ENCODE peak calls at places on chromosomes 4 and X, in ten cellular contexts. Q, M, S, F, P, Y, V, Z, H and U are unnamed samples.
A peak's percentile ranks its signal among the peaks of the same experiment; 100 is the strongest.

GRCh38 chr4:5816101-5816500 is 76.8 kb downstream of the CRMP1 start:
- DNase-seq in Q (no peak), M (no peak), S (no peak), F (no peak), P (no peak), Y (no peak), V (no peak), Z (no peak), H (no peak), U (no peak)

GRCh38 chr4:2923141-2923551 is 40.1 kb downstream of the NOP14 start:
- DNase-seq in Q (no peak), M (no peak), S (no peak), F (no peak), P (no peak), Y (no peak), V (no peak), Z (no peak), H (peak; percentile 25), U (no peak)

GRCh38 chr4:108762559-108763225 is at the start of gene ETNPPL:
- DNase-seq in Q (peak; percentile 85), M (peak; percentile 43), S (no peak), F (peak; percentile 85), P (peak; percentile 36), Y (peak; percentile 18), V (peak; percentile 62), Z (no peak), H (peak; percentile 31), U (no peak)

GRCh38 chrX:6187256-6187655 is 41.4 kb downstream of the NLGN4X start:
- DNase-seq in Q (no peak), M (no peak), S (no peak), F (no peak), P (no peak), Y (no peak), V (no peak), Z (no peak), H (no peak), U (no peak)

GRCh38 chrX:96770315-96770714 is 85.7 kb downstream of the DIAPH2 start:
- DNase-seq in Q (no peak), M (no peak), S (peak; percentile 23), F (peak; percentile 17), P (no peak), Y (no peak), V (no peak), Z (peak; percentile 2), H (no peak), U (no peak)

GRCh38 chr4:44725166-44725565 is 1.2 kb downstream of the GNPDA2 start:
- DNase-seq in Q (no peak), M (no peak), S (no peak), F (peak; percentile 6), P (no peak), Y (no peak), V (no peak), Z (no peak), H (no peak), U (no peak)

GRCh38 chr4:126627255-126627654 is 1005.5 kb upstream of the INTU start:
- DNase-seq in Q (no peak), M (no peak), S (no peak), F (peak; percentile 34), P (no peak), Y (no peak), V (no peak), Z (no peak), H (no peak), U (no peak)

GRCh38 chrX:70422886-70423336 is at the start of gene GDPD2:
- DNase-seq in Q (peak; percentile 59), M (no peak), S (no peak), F (peak; percentile 89), P (no peak), Y (peak; percentile 9), V (no peak), Z (no peak), H (peak; percentile 39), U (no peak)

GRCh38 chrX:72169008-72169728 is 12.4 kb upstream of the PIN4 start:
- DNase-seq in Q (no peak), M (no peak), S (no peak), F (no peak), P (no peak), Y (no peak), V (no peak), Z (no peak), H (no peak), U (no peak)

GRCh38 chrX:10015711-10016515 is 48.8 kb downstream of the CLDN34 start:
- DNase-seq in Q (peak; percentile 51), M (peak; percentile 42), S (peak; percentile 53), F (peak; percentile 65), P (peak; percentile 69), Y (no peak), V (no peak), Z (no peak), H (no peak), U (no peak)

GRCh38 chr4:171650543-171650942 is 162.7 kb upstream of the GALNTL6 start:
- DNase-seq in Q (no peak), M (no peak), S (no peak), F (peak; percentile 19), P (no peak), Y (no peak), V (no peak), Z (no peak), H (no peak), U (no peak)

GRCh38 chr4:24969486-24969885 is 56.6 kb upstream of the CCDC149 start:
- DNase-seq in Q (no peak), M (no peak), S (no peak), F (no peak), P (no peak), Y (no peak), V (no peak), Z (no peak), H (no peak), U (no peak)

GRCh38 chrX:110381216-110381615 is 22.6 kb downstream of the RTL9 start:
- DNase-seq in Q (no peak), M (no peak), S (no peak), F (no peak), P (no peak), Y (no peak), V (no peak), Z (no peak), H (no peak), U (no peak)

GRCh38 chr4:123580981-123581664 is 184.5 kb downstream of the SPRY1 start:
- DNase-seq in Q (no peak), M (no peak), S (peak; percentile 7), F (no peak), P (no peak), Y (no peak), V (no peak), Z (peak; percentile 21), H (no peak), U (no peak)

GRCh38 chrX:25742334-25742733 is 395.8 kb upstream of the MAGEB18 start:
- DNase-seq in Q (no peak), M (no peak), S (no peak), F (no peak), P (no peak), Y (no peak), V (no peak), Z (no peak), H (no peak), U (no peak)

GRCh38 chrX:110409925-110410324 is 51.3 kb downstream of the RTL9 start:
- DNase-seq in Q (no peak), M (no peak), S (no peak), F (no peak), P (no peak), Y (no peak), V (no peak), Z (peak; percentile 53), H (no peak), U (no peak)

GRCh38 chr4:152460488-152460887 is 75.4 kb downstream of the FBXW7 start:
- DNase-seq in Q (no peak), M (no peak), S (peak; percentile 29), F (no peak), P (no peak), Y (peak; percentile 77), V (no peak), Z (no peak), H (no peak), U (no peak)

DNA sequence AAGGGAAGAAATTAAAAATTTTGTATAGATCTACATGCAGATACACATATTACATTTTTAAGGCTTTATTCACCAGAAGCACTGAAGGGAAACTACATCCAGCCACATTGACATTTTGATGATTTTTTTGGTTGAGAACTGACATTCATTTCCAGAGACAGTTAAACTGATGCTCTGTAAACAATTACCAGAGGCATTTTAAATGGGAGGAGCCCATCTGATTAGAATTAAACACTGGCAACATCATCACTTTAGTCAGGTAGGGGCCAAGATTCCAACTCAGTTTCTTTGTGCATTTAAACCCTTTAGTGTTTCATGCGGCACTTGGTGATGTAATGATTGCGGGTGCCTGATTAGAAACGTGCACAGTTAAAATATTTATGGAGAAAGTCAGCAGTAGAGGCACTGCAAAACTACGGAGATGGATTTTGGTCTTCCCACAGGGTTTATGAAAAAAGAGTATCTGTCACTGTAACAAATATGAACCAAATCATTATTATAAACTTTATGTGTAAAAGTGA is 16.1 kb downstream of the TNIP3 start:
- DNase-seq in Q (no peak), M (no peak), S (no peak), F (no peak), P (no peak), Y (no peak), V (no peak), Z (no peak), H (no peak), U (no peak)
- H3K27ac ChIP-seq in Q (no peak overlapping the region), M (no peak overlapping the region), S (no peak overlapping the region), F (no peak overlapping the region), P (no peak overlapping the region), Y (no peak overlapping the region), V (no peak overlapping the region), Z (no peak overlapping the region), H (no peak overlapping the region), U (no peak overlapping the region)

GRCh38 chr4:110978761-110979160 is 355.9 kb upstream of the PITX2 start:
- DNase-seq in Q (no peak), M (no peak), S (no peak), F (no peak), P (no peak), Y (no peak), V (no peak), Z (no peak), H (no peak), U (no peak)

GRCh38 chr4:110982486-110982885 is 359.6 kb upstream of the PITX2 start:
- DNase-seq in Q (no peak), M (no peak), S (no peak), F (no peak), P (no peak), Y (no peak), V (no peak), Z (no peak), H (no peak), U (no peak)

GRCh38 chr4:110977554-110977953 is 354.7 kb upstream of the PITX2 start:
- DNase-seq in Q (no peak), M (no peak), S (no peak), F (no peak), P (no peak), Y (no peak), V (no peak), Z (no peak), H (no peak), U (no peak)
- TF ChIP-seq CTCF in Q (no peak), M (no peak), S (no peak), F (no peak), P (no peak), Y (no peak), V (no peak), Z (no peak), H (no peak), U (no peak)

GRCh38 chr4:180532691-180533090 is 1710.5 kb upstream of the TENM3 start:
- DNase-seq in Q (no peak), M (no peak), S (no peak), F (no peak), P (no peak), Y (no peak), V (no peak), Z (no peak), H (no peak), U (no peak)
- H3K4me3 ChIP-seq in Q (no peak overlapping the region), M (no peak overlapping the region), S (no peak overlapping the region), F (no peak overlapping the region), P (no peak overlapping the region), Y (no peak overlapping the region), V (no peak overlapping the region), Z (no peak overlapping the region), H (no peak overlapping the region), U (no peak overlapping the region)

GRCh38 chr4:169305651-169306050 is 34.9 kb upstream of the SH3RF1 start:
- DNase-seq in Q (no peak), M (no peak), S (no peak), F (no peak), P (peak; percentile 26), Y (no peak), V (no peak), Z (no peak), H (no peak), U (no peak)
- H3K27ac ChIP-seq in Q (no peak overlapping the region), M (no peak overlapping the region), S (no peak overlapping the region), F (no peak overlapping the region), P (no peak overlapping the region), Y (no peak overlapping the region), V (no peak overlapping the region), Z (no peak overlapping the region), H (peak overlapping the region; percentile 4), U (peak overlapping the region; percentile 63)